ENCODE peak calls at places on chromosome 17, in six cellular contexts. R, I, K, P, M and U are unnamed samples.

GRCh38 chr17:57518587-57519118 is 226.4 kb downstream of the CCDC182 start:
- DNase-seq in R (no peak), I (no peak), K (peak), P (no peak), M (no peak), U (no peak)

GRCh38 chr17:28724500-28725165 is 1.4 kb downstream of the TLCD1 start:
- DNase-seq in R (no peak), I (no peak), K (no peak), P (no peak), M (no peak), U (no peak)

GRCh38 chr17:35051183-35051578 is 12.3 kb downstream of the RFFL start:
- DNase-seq in R (no peak), I (no peak), K (no peak), P (no peak), M (no peak), U (no peak)

GRCh38 chr17:48486557-48486956 is 44.3 kb downstream of the HOXB1 start:
- DNase-seq in R (peak), I (no peak), K (no peak), P (no peak), M (no peak), U (peak)

GRCh38 chr17:64180089-64180488 is 50.1 kb upstream of the ERN1 start:
- DNase-seq in R (no peak), I (no peak), K (no peak), P (no peak), M (no peak), U (no peak)

GRCh38 chr17:59000022-59000421 is 106.7 kb downstream of the TRIM37 start:
- DNase-seq in R (no peak), I (no peak), K (no peak), P (no peak), M (no peak), U (no peak)

GRCh38 chr17:82613283-82614094 is 34.8 kb downstream of the WDR45B start:
- DNase-seq in R (no peak), I (no peak), K (no peak), P (no peak), M (no peak), U (no peak)

GRCh38 chr17:3814361-3814760 is 13.4 kb upstream of the ITGAE start:
- DNase-seq in R (no peak), I (no peak), K (peak), P (no peak), M (no peak), U (no peak)

GRCh38 chr17:59361386-59361785 is 29.9 kb downstream of the YPEL2 start:
- DNase-seq in R (no peak), I (no peak), K (no peak), P (no peak), M (no peak), U (no peak)

GRCh38 chr17:1928976-1929375 is 96.2 kb downstream of the RTN4RL1 start:
- DNase-seq in R (no peak), I (no peak), K (no peak), P (no peak), M (no peak), U (no peak)

GRCh38 chr17:79794659-79795511 is 2.0 kb downstream of the CBX8 start:
- DNase-seq in R (no peak), I (peak), K (no peak), P (no peak), M (no peak), U (no peak)

GRCh38 chr17:59830007-59830630 is 62.6 kb downstream of the TUBD1 start:
- DNase-seq in R (no peak), I (no peak), K (peak), P (no peak), M (no peak), U (peak)

GRCh38 chr17:55825213-55825612 is 74.4 kb downstream of the PCTP start:
- DNase-seq in R (no peak), I (no peak), K (no peak), P (no peak), M (no peak), U (peak)

GRCh38 chr17:38343608-38343980 is at the start of gene GPR179:
- DNase-seq in R (no peak), I (no peak), K (no peak), P (no peak), M (no peak), U (no peak)

GRCh38 chr17:61805399-61805798 is 57.9 kb downstream of the BRIP1 start:
- DNase-seq in R (no peak), I (no peak), K (no peak), P (no peak), M (no peak), U (no peak)

GRCh38 chr17:60510031-60510430 is 16.0 kb downstream of the APPBP2 start:
- DNase-seq in R (no peak), I (no peak), K (no peak), P (no peak), M (no peak), U (no peak)

GRCh38 chr17:7022791-7023571 is at the start of gene BCL6B:
- DNase-seq in R (no peak), I (peak), K (no peak), P (no peak), M (no peak), U (no peak)

DNA sequence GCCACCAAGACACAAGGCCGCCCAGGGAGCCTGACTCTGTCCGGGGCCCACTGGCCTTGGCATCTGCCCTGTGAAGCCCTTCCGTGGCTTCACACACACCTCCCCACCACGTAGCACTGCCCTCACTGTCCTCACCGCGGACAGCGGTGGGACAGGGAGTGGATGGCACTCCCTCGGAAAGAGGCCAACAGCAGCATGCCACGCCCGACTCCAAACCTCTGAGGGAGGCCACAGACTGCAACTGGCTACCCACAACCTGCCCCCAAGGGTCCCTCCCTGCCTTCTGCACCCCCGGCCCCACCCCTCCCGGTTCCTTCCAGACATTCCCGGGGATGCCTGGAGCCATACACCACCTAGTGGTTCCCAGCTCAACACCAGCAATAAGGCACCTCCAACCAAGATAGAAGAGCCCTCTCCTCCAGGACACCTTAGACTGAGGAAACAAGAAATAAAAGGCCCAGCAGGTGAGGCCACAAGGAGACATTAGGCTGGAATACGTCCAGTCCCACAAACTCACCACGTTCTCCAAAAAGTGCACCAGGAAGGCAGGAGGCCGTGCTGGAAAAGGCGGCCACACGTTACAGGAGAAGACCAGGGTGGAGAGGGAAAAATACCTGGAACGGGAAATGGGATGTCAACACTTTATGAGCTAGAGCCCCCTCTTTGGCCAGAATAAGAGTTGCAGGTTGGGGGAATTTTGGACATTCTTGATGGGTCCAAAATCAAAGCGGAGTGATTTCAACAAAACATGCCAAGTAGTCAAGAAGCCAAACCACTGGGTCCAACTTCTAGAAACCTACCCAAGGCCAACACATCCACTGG is 310.0 kb downstream of the SOX9 start:
- DNase-seq in R (no peak), I (no peak), K (no peak), P (no peak), M (no peak), U (peak)
- TF ChIP-seq CTCF in R (peak), I (no peak), K (no peak), P (no peak), M (no peak), U (peak)

GRCh38 chr17:31695456-31696090 is 163.5 kb downstream of the COPRS start:
- DNase-seq in R (no peak), I (no peak), K (no peak), P (no peak), M (no peak), U (no peak)

GRCh38 chr17:31696703-31697325 is 162.2 kb downstream of the COPRS start:
- DNase-seq in R (no peak), I (no peak), K (peak), P (no peak), M (no peak), U (no peak)

GRCh38 chr17:31697838-31698237 is 161.2 kb downstream of the COPRS start:
- DNase-seq in R (no peak), I (no peak), K (peak), P (no peak), M (no peak), U (no peak)

GRCh38 chr17:31698751-31699150 is 160.3 kb downstream of the COPRS start:
- DNase-seq in R (no peak), I (no peak), K (peak), P (no peak), M (no peak), U (no peak)

DNA sequence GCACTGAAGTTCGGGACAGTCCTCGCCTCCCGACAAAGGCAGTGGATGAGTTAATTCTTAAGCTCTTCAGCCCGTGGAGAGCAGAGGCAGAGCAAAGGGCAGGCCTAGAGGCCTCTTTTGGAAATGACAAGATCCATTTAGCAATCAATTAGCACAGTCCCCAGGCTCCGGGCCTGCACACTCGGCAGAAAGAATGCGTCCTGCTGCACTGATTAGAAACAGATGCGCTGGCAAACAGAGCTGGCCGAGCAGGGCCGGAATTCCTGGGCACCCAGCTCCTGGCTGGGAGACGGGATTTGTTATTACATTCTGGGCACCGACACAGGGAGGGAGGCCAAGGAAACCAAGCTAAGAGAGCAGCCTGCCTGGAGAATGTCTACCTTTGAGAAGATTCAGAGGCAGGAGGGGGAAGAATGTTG is 162.9 kb downstream of the COPRS start:
- DNase-seq in R (peak), I (peak), K (peak), P (peak), M (peak), U (no peak)
- TF ChIP-seq CTCF in R (peak), I (peak), K (no peak), P (peak), M (no peak), U (no peak)

GRCh38 chr17:75864448-75864871 is 9.3 kb upstream of the WBP2 start:
- DNase-seq in R (peak), I (peak), K (no peak), P (no peak), M (peak), U (no peak)
- TF ChIP-seq CTCF in R (no peak), I (no peak), K (no peak), P (no peak), M (no peak), U (no peak)

GRCh38 chr17:68131456-68131855 is 95.9 kb downstream of the KPNA2 start:
- DNase-seq in R (no peak), I (no peak), K (no peak), P (no peak), M (no peak), U (no peak)
- TF ChIP-seq CTCF in R (no peak), I (no peak), K (no peak), P (no peak), M (no peak), U (no peak)

GRCh38 chr17:80984749-80985148 is 6.9 kb upstream of the CHMP6 start:
- DNase-seq in R (peak), I (no peak), K (no peak), P (no peak), M (no peak), U (no peak)
- TF ChIP-seq CTCF in R (peak), I (peak), K (no peak), P (no peak), M (no peak), U (no peak)

DNA sequence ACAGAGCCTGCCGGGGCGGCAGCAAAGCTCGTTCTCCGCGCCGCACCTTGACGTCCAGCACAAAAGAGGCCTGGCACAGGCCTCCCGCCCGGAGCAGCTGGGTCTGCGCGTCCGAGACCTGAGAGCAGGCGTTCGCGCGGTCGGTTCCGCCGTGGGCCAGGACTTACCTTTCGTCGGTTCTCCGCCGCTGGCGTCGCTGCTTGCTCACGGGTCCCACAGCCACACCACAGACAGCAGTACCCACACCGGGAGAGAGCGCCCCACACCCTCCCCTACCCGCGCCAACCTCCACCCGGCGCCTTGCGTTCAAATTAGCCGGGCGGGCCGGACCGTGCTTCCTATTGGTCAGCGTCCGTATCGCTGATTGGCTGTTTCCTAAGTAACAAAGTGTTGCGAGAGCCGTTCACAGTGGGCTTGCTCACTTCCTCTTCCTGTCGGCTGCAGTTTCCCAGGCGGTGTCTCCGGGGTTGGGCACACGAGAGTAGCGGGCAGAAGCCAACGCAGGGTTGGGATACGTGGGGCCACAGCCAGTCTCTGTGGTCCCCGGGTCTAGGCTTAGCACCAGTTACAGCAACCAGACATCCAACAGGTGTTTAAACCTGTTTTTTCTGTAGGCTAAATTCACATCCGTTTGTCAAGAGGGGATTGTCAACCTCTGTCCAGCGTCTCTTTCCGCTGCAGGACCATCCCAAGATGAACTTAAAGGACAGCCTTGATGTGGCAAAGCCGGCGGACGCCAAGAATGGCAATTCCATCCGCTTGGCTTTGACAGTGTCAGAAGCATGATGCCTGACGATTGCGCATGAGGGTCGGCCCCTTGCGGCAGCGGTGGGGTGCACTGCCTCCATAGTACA is at the start of gene KIF18B:
- DNase-seq in R (peak), I (peak), K (peak), P (peak), M (peak), U (peak)
- TF ChIP-seq CTCF in R (no peak), I (no peak), K (no peak), P (no peak), M (no peak), U (no peak)

DNA sequence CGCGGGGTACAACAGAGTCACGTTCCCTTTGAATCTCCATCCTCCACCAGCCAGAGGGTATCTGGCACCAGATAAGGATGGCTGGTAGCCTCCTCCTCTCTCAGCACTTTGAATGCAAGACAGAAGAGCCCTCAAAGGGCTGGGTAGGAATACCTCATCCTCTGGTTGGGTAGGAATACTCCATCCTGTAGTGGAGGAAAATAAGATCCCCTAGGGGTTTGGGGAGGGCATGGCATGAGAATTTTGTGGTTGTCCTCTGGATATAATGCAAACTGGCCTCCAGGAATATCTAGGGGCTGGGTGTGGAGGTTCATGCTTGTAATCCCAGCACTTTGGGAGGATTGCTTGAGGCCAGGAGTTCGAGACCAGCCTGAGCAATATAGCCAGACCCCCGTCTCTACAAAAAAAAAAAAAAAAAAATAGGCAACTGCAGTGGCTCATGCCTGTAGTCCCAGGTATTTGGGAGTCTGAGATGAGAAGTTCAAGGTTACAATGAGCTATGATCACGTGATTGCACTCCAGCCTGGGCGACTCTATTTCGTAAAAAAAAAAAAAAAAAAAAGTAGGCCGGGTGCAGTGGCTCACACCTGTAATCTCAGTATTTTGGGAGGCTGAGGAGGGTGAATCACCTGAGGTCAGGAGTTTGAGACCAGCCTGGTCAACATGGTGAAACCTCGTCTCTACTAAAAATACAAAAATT is 2.7 kb downstream of the IGFBP4 start:
- DNase-seq in R (no peak), I (no peak), K (no peak), P (no peak), M (no peak), U (peak)
- TF ChIP-seq CTCF in R (no peak), I (no peak), K (no peak), P (peak), M (no peak), U (no peak)

DNA sequence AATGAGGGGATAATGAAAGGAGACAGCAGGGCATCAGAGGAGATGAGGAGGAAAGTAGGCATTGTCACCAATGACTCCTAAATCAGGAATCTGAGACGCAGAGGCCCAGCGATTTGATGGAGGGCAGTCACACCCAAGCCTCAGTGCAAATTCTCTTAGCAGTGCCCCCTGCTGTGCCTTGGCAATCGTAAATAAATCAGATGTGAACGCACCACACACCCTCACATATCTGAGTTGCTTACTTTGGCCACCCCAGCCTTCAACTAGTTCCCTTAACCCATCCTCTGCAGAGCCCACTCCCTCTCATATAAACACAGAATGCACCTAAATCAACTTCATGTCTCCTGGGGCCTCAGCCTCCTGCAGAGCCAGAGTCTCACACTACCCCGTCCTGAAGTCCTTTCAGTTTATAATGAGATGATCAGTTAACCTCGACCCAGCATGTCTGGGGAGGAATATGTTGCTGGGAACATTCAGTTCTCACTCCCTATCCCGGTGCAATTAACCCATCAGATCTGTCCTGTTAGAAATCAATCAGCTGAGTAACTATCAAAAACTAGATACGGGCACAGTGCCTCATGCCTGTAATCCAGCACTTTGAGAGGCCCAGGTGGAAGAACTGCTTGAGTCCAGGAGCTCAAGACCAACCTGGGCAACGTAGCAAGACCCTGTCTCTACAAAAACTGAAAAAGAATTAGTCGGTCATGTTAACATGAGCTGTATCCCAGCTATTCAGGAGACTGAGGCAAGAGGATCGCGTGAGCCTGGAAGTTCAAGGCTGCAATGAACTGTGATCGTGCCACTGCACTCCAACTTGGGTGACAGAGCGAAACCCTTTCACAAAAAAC is 78.4 kb downstream of the SLC39A11 start:
- DNase-seq in R (peak), I (no peak), K (no peak), P (no peak), M (no peak), U (no peak)
- TF ChIP-seq CTCF in R (no peak), I (no peak), K (no peak), P (no peak), M (no peak), U (no peak)